ENCODE peak calls at places on chromosomes 4 and X, in seven cellular contexts. M is psoas muscle; D is heart left ventricle; I is mesothelial cell of epicardium; X is esophagus muscularis mucosa; Y is activated T-helper 1 cell treated with anti-CD3 and anti-CD28 coated beads, Interleukin-12 subunit alpha, Interleukin-12 subunit beta, Interleukin-2, Interleukin-4 antibody, amounts not matched to agents 30 ng/mL and 10 ng/mL and 1 ng/mL, durations not matched to agents 14 hours and 24 hours and 36 hours; Q is stimulated activated CD8-positive, alpha-beta memory T cell treated with anti-CD3 and anti-CD28 coated beads, Interleukin-4, amount 100 ng/mL, for 4 hours. T is an unnamed sample.
A peak's percentile ranks its signal among the peaks of the same experiment; 100 is the strongest.

GRCh38 chr4:34158883-34159282 is 2085.4 kb downstream of the ARAP2 start:
- DNase-seq in Y (no peak), M (no peak), Q (no peak), D (no peak), I (no peak), X (no peak), T (no peak)

GRCh38 chr4:8328866-8329559 is 59.5 kb downstream of the HTRA3 start:
- DNase-seq in I (no peak), Q (no peak), X (no peak), D (no peak), M (no peak), Y (no peak), T (no peak)

GRCh38 chr4:38891051-38891738 is 23.6 kb downstream of the FAM114A1 start:
- DNase-seq in Y (no peak), X (no peak), Q (no peak), I (no peak), M (no peak), D (no peak), T (no peak)

GRCh38 chrX:53048169-53049126 is at the start of gene GPR173:
- DNase-seq in X (no peak), Q (no peak), Y (no peak), I (no peak), M (peak; percentile 49), D (peak; percentile 64), T (no peak)

GRCh38 chrX:45445745-45446412 is 245.2 kb upstream of the DIPK2B start:
- DNase-seq in Y (no peak), Q (no peak), D (no peak), X (no peak), I (no peak), M (no peak), T (no peak)

GRCh38 chr4:161585011-161585410 is 578.8 kb downstream of the FSTL5 start:
- DNase-seq in Q (no peak), D (no peak), M (no peak), I (no peak), X (no peak), Y (no peak), T (no peak)

GRCh38 chr4:10108818-10109783 is 7.5 kb downstream of the WDR1 start:
- DNase-seq in Q (no peak), Y (no peak), D (no peak), M (no peak), I (no peak), X (no peak), T (no peak)

GRCh38 chr4:64385177-64385549 is 24.1 kb downstream of the TECRL start:
- DNase-seq in M (no peak), D (peak; percentile 33), I (no peak), X (no peak), Q (no peak), Y (no peak), T (no peak)

GRCh38 chrX:989959-990510 is 222.4 kb downstream of the CRLF2 start:
- DNase-seq in M (peak; percentile 78), Q (peak; percentile 66), D (no peak), Y (peak; percentile 45), X (no peak), I (peak; percentile 45), T (no peak)

GRCh38 chr4:180134116-180134866 is 2108.9 kb upstream of the TENM3 start:
- DNase-seq in D (no peak), M (no peak), Q (no peak), Y (no peak), X (no peak), I (peak; percentile 42), T (peak; percentile 9)

GRCh38 chr4:166143227-166143626 is 270.2 kb downstream of the TLL1 start:
- DNase-seq in Q (no peak), D (no peak), M (no peak), I (no peak), X (no peak), Y (no peak), T (peak; percentile 7)

GRCh38 chrX:41616935-41617334 is 71.8 kb upstream of the GPR34 start:
- DNase-seq in M (no peak), Q (no peak), Y (no peak), X (no peak), I (no peak), D (no peak), T (no peak)

GRCh38 chrX:21167028-21167427 is 207.2 kb upstream of the CNKSR2 start:
- DNase-seq in D (no peak), Q (no peak), Y (no peak), M (no peak), I (no peak), X (no peak), T (no peak)

GRCh38 chrX:82320554-82320953 is 1118.7 kb downstream of the SH3BGRL start:
- DNase-seq in M (no peak), D (no peak), I (no peak), Q (no peak), Y (no peak), X (no peak), T (no peak)

GRCh38 chr4:124060261-124060918 is 652.1 kb downstream of the ANKRD50 start:
- DNase-seq in D (no peak), Q (no peak), I (no peak), Y (no peak), M (peak; percentile 19), X (peak; percentile 93), T (no peak)

GRCh38 chr4:127601029-127601428 is 31.7 kb upstream of the INTU start:
- DNase-seq in X (no peak), M (no peak), D (no peak), Y (no peak), Q (no peak), I (no peak), T (peak; percentile 13)

GRCh38 chr4:161813889-161814288 is 349.9 kb downstream of the FSTL5 start:
- DNase-seq in D (no peak), Y (no peak), M (no peak), X (no peak), I (no peak), Q (no peak), T (no peak)

GRCh38 chrX:153499876-153500275 is 5.1 kb downstream of the BGN start:
- DNase-seq in D (no peak), Q (no peak), Y (no peak), X (no peak), I (no peak), M (no peak), T (no peak)

GRCh38 chr4:143711543-143712159 is 11.2 kb upstream of the FREM3 start:
- DNase-seq in Q (no peak), X (no peak), Y (no peak), M (no peak), D (no peak), I (no peak), T (peak; percentile 4)

T was measured in NAMALWA.